ENCODE peak calls at places on chromosomes 7 and 10, in five cellular contexts. Z is fibroblast of lung, H is H1, F is GM23248, W is substantia nigra. A is an unnamed sample.

GRCh38 chr7:30750574-30751256 is 1.2 kb upstream of the INMT start:
- DNase-seq in Z (peak), H (no peak), F (peak), W (peak), A (no peak)

GRCh38 chr10:18918545-18918944 is 130.1 kb upstream of the MALRD1 start:
- DNase-seq in Z (peak), H (no peak), F (peak), W (no peak), A (peak)

GRCh38 chr10:33307835-33308234 is 26.6 kb downstream of the NRP1 start:
- DNase-seq in Z (no peak), H (no peak), F (no peak), W (no peak), A (no peak)

GRCh38 chr10:119314486-119314885 is 107.1 kb downstream of the GRK5 start:
- DNase-seq in Z (no peak), H (no peak), F (no peak), W (no peak), A (no peak)

GRCh38 chr7:99000904-99001442 is 122.6 kb downstream of the TRRAP start:
- DNase-seq in Z (peak), H (no peak), F (no peak), W (no peak), A (no peak)

GRCh38 chr10:28922127-28922526 is 244.8 kb downstream of the BAMBI start:
- DNase-seq in Z (peak), H (no peak), F (no peak), W (no peak), A (peak)

GRCh38 chr10:131934769-131935168 is 34.0 kb downstream of the PPP2R2D start:
- DNase-seq in Z (no peak), H (no peak), F (no peak), W (no peak), A (no peak)

GRCh38 chr10:89228962-89229361 is 21.8 kb upstream of the CH25H start:
- DNase-seq in Z (no peak), H (no peak), F (no peak), W (no peak), A (no peak)

GRCh38 chr10:6877351-6878066 is 297.4 kb upstream of the PRKCQ start:
- DNase-seq in Z (no peak), H (no peak), F (no peak), W (no peak), A (no peak)

GRCh38 chr7:50656141-50656895 is 91.1 kb upstream of the DDC start:
- DNase-seq in Z (no peak), H (no peak), F (no peak), W (no peak), A (no peak)

GRCh38 chr7:127588697-127589482 is 679 bp downstream of the ARF5 start:
- DNase-seq in Z (peak), H (peak), F (peak), W (no peak), A (peak)

GRCh38 chr7:13282377-13282980 is 595.0 kb downstream of the ARL4A start:
- DNase-seq in Z (peak), H (no peak), F (peak), W (no peak), A (peak)

GRCh38 chr10:49508249-49508648 is 30.7 kb downstream of the ERCC6 start:
- DNase-seq in Z (no peak), H (no peak), F (no peak), W (no peak), A (no peak)

GRCh38 chr10:94274142-94274787 is 88.5 kb downstream of the NOC3L start:
- DNase-seq in Z (peak), H (no peak), F (peak), W (no peak), A (no peak)

GRCh38 chr7:142391191-142391992 is 133.5 kb upstream of the PRSS58 start:
- DNase-seq in Z (no peak), H (peak), F (peak), W (no peak), A (peak)

GRCh38 chr7:85133560-85133959 is 53.3 kb downstream of the SEMA3D start:
- DNase-seq in Z (no peak), H (no peak), F (no peak), W (no peak), A (no peak)

GRCh38 chr7:85130702-85131101 is 56.2 kb downstream of the SEMA3D start:
- DNase-seq in Z (no peak), H (no peak), F (no peak), W (no peak), A (no peak)

GRCh38 chr7:85135931-85136330 is 50.9 kb downstream of the SEMA3D start:
- DNase-seq in Z (peak), H (no peak), F (peak), W (no peak), A (peak)
- H3K27ac ChIP-seq in Z (no peak), H (no peak), F (peak), W (no peak), A (peak)

DNA sequence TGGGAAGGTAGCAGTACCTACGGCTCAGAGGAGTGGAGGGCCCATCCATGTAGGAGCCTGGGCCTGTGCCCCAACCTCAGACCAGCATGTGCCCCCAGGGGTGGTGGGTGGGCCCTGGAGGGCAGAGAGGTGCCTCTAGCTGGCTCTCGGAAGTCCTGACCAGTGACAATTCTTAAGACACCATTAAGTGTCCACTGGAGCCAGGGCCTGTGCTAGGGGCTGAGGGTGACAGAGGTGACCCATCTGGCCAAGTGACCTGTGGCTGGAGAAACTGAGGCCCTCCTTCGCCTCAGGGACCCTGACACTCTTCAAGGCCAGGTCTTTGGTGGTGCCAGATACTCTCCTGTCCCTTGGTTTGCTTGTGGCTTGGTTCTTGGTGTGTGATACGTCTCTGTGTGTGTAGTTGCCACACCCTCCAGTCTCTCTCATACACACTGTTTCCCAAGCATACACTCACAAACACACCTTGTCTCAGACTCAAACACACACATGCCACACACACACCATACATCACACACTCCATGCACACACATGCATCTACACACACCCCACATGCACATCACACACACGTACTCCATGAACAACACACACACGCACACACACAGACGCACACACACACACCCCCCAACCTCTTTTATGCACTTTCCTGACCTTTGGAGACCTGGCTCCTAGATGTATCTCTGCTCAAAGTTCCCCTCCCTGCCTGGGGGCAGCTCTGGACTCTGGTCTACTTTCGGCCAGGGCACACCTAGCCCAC is 897 bp upstream of the RAMP3 start:
- DNase-seq in Z (no peak), H (no peak), F (no peak), W (no peak), A (no peak)
- H3K27ac ChIP-seq in Z (no peak), H (no peak), F (no peak), W (no peak), A (no peak)

DNA sequence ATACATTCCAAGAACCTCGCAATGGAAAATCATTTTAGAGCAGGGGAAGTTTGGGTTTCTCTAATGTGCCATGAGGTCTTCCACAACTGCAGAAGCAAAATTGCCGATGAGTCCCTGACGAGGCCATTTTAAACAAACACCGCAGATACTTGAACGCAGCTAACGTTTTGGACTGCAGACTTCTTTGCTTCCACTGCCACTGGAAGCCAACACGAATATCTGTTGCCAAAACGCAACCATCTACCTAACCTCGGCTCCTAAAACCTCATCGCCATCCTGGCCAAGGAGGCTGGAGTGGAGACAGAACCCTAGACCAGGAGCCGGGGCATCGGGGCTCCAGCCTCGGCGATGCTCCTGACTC is 528 bp downstream of the WDR91 start:
- DNase-seq in Z (peak), H (no peak), F (peak), W (no peak), A (peak)
- H3K27ac ChIP-seq in Z (peak), H (no peak), F (peak), W (peak), A (no peak)

DNA sequence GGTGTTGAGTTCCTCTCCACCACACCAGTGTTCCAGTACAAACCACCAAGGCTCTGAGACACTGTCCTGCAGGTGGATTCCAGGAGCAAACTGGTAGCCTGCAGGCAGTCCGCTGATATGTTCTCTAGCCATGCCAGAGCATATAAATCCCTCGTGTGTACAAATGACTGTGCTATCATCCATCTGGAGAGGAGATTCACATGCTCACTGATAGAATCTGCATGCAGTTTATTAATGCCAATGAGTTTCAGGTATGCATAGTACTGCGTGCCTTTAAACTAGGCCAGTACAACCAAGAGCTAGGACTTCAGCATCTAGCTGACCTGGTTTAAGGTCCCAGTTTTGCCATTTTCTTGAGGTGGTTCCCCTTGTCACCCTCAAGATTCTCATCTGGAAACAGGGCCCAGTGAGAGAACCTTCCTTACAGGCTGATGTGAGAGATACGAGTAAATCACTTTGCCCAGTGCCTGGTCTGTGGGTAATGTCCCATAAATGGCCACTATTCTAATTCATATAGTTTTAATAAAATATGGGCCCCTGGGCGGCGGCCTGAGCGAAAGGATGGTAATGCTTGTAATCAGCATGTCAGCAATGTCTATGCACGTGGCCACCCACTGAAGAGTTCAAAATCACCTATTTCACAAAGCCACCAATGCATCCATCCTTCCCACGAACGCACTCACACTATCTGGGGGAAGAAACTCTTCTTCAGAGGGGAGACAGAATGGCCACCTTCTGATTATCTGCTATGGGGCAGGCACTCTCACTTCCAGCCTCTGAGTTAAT is 268.0 kb upstream of the ZMIZ1 start:
- DNase-seq in Z (no peak), H (no peak), F (no peak), W (no peak), A (no peak)
- H3K27ac ChIP-seq in Z (no peak), H (no peak), F (no peak), W (no peak), A (no peak)

DNA sequence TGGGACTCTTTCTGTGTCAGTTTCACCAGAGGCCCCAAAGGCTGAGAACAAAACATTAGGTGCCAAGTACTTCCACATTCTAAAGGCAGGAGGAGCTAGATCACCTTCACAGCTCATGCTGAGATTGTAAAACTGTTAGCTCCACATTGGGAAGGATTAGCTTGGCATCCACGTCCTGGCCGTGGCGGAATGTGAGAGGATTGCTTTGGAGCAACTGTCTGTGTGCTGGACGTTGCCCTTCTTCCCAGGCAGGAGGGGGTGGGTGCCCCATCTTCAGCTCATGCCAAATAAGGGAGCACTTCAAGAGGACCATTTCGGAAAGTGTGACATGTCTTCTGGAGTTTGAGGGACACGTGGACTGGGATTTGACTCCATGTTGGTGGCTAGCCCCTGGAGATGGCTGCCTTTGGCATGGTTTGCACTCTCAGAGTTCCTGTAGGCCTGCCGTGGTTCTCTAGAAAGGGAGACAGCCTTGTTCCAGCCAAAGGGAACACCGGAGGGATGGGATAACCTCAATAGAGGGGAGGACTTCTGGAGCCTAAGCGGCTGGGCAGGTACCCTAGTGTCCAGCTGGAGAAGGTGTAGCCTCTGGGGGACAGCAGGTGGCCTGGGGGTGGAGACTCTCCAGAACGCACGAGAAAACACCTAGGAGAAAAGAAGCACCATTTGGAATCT is 19.9 kb upstream of the FMC1 start:
- DNase-seq in Z (no peak), H (peak), F (peak), W (no peak), A (peak)
- H3K27ac ChIP-seq in Z (no peak), H (no peak), F (no peak), W (no peak), A (no peak)

GRCh38 chr10:76491216-76491615 is 1059.8 kb downstream of the LRMDA start:
- DNase-seq in Z (peak), H (no peak), F (no peak), W (no peak), A (no peak)
- H3K27ac ChIP-seq in Z (no peak), H (no peak), F (peak), W (no peak), A (no peak)